ENCODE peak calls at places on chromosomes 5 and 9, in eight cellular contexts. V is fibroblast of lung, C is RWPE1, K is AG09319, I is AG09309, L is esophagus squamous epithelium, Z is GM12878, G is progenitor cell of endocrine pancreas. Q is an unnamed sample.
A peak's percentile ranks its signal among the peaks of the same experiment; 100 is the strongest.

GRCh38 chr5:90421136-90421535 is 11.6 kb upstream of the CETN3 start:
- DNase-seq in V (no peak), C (no peak), K (no peak), I (no peak), L (no peak), Z (no peak), G (no peak), Q (no peak)

GRCh38 chr5:175821790-175822211 is 49.6 kb upstream of the CPLX2 start:
- DNase-seq in V (peak; percentile 23), C (peak; percentile 81), K (no peak), I (no peak), L (no peak), Z (no peak), G (no peak), Q (no peak)

GRCh38 chr5:159906463-159906862 is 9.8 kb upstream of the ADRA1B start:
- DNase-seq in V (peak; percentile 53), C (no peak), K (no peak), I (no peak), L (no peak), Z (no peak), G (no peak), Q (no peak)

GRCh38 chr9:113734826-113735225 is 141.3 kb upstream of the ZNF618 start:
- DNase-seq in V (no peak), C (no peak), K (no peak), I (no peak), L (no peak), Z (no peak), G (no peak), Q (no peak)

GRCh38 chr5:19240150-19240549 is 747.9 kb downstream of the CDH18 start:
- DNase-seq in V (peak; percentile 81), C (peak; percentile 42), K (no peak), I (no peak), L (no peak), Z (no peak), G (no peak), Q (no peak)

GRCh38 chr5:57316798-57317327 is 143.0 kb downstream of the GPBP1 start:
- DNase-seq in V (peak; percentile 99), C (no peak), K (peak; percentile 87), I (peak; percentile 75), L (no peak), Z (no peak), G (no peak), Q (no peak)

GRCh38 chr9:135137398-135137832 is 49.9 kb downstream of the OLFM1 start:
- DNase-seq in V (peak; percentile 12), C (no peak), K (no peak), I (no peak), L (no peak), Z (no peak), G (no peak), Q (no peak)

GRCh38 chr9:8955315-8955714 is 1155.7 kb upstream of the DMAC1 start:
- DNase-seq in V (no peak), C (no peak), K (no peak), I (no peak), L (no peak), Z (no peak), G (no peak), Q (no peak)

GRCh38 chr5:156109317-156110023 is 217.5 kb upstream of the SGCD start:
- DNase-seq in V (no peak), C (no peak), K (no peak), I (no peak), L (no peak), Z (no peak), G (no peak), Q (no peak)

GRCh38 chr5:145697251-145698016 is 137.7 kb downstream of the PRELID2 start:
- DNase-seq in V (peak; percentile 20), C (peak; percentile 20), K (no peak), I (no peak), L (no peak), Z (no peak), G (no peak), Q (no peak)

GRCh38 chr5:19256036-19256435 is 732.0 kb downstream of the CDH18 start:
- DNase-seq in V (no peak), C (no peak), K (no peak), I (no peak), L (no peak), Z (no peak), G (no peak), Q (no peak)

GRCh38 chr9:94175669-94176068 is 83.4 kb upstream of the ZNF169 start:
- DNase-seq in V (peak; percentile 51), C (no peak), K (no peak), I (no peak), L (no peak), Z (no peak), G (no peak), Q (no peak)

GRCh38 chr5:97550818-97551217 is 367.8 kb upstream of the RIOK2 start:
- DNase-seq in V (no peak), C (no peak), K (no peak), I (no peak), L (no peak), Z (no peak), G (no peak), Q (no peak)

GRCh38 chr5:151811593-151812321 is 40.0 kb downstream of the G3BP1 start:
- DNase-seq in V (peak; percentile 87), C (no peak), K (no peak), I (peak; percentile 18), L (no peak), Z (no peak), G (no peak), Q (no peak)

GRCh38 chr5:141245250-141245717 is at the start of gene PCDHB15:
- DNase-seq in V (no peak), C (no peak), K (no peak), I (no peak), L (no peak), Z (no peak), G (no peak), Q (no peak)

GRCh38 chr5:74105126-74105780 is 479.3 kb downstream of the ARHGEF28 start:
- DNase-seq in V (no peak), C (no peak), K (no peak), I (no peak), L (no peak), Z (no peak), G (no peak), Q (no peak)

GRCh38 chr9:104923289-104923688 is 4.7 kb downstream of the ABCA1 start:
- DNase-seq in V (peak; percentile 89), C (no peak), K (peak; percentile 65), I (peak; percentile 55), L (no peak), Z (no peak), G (no peak), Q (no peak)

GRCh38 chr5:94812232-94812631 is 193.8 kb downstream of the SLF1 start:
- DNase-seq in V (no peak), C (no peak), K (no peak), I (no peak), L (no peak), Z (no peak), G (no peak), Q (no peak)
- TF ChIP-seq CTCF in V (no peak), C (no peak), K (no peak), I (no peak), L (no peak), Z (no peak), G (no peak), Q (no peak)

DNA sequence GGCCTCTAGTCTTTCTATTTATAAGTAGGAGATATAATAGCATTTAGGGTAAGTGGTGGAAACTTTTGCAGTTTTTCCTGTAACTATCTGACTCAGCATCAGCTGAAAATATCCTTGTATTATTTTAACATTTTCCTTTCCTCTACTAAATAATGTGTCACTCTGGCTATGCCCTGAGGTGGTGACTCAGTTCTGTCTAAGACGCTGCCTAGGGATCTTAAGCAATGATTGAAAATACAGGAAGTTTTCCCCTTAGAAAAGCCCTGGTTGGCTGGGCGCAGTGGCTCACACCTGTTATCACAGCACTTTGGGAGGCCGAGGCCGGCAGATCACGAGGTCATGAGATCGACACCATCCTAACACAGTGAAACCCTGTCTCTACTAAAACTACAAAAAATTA is 9.3 kb upstream of the EDIL3 start:
- DNase-seq in V (peak; percentile 92), C (peak; percentile 80), K (no peak), I (peak; percentile 49), L (no peak), Z (no peak), G (no peak), Q (no peak)
- TF ChIP-seq CTCF in V (no peak), C (no peak), K (no peak), I (no peak), L (no peak), Z (no peak), G (no peak), Q (no peak)

DNA sequence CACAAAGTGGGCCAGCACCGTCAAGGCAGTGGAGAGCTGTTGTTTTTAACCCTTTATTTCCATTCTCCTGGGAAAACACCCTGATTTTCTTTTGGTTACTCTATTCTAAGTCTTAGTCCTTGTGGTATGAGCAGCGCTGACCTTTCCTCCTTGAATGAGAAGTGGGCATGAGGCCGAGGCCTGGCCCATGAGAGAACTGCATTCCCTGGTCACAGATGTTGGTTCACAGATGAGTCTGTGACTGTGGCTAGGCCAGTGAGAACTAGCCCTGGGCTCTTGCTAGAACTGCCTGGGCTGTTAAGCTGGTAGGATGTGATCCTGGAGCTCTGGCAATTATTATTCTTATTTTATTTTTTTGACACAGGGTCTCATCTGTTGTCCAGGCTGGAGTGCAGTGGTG is 71.7 kb upstream of the KLF9 start:
- DNase-seq in V (no peak), C (no peak), K (no peak), I (no peak), L (no peak), Z (no peak), G (no peak), Q (no peak)
- TF ChIP-seq CTCF in V (no peak), C (no peak), K (no peak), I (no peak), L (no peak), Z (no peak), G (no peak), Q (no peak)

GRCh38 chr9:70826562-70826961 is 294.9 kb downstream of the TRPM3 start:
- DNase-seq in V (no peak), C (no peak), K (no peak), I (no peak), L (no peak), Z (no peak), G (no peak), Q (no peak)

GRCh38 chr9:70817306-70817705 is 304.1 kb downstream of the TRPM3 start:
- DNase-seq in V (no peak), C (no peak), K (no peak), I (no peak), L (no peak), Z (no peak), G (no peak), Q (no peak)

GRCh38 chr9:70823284-70823683 is 298.1 kb downstream of the TRPM3 start:
- DNase-seq in V (no peak), C (no peak), K (no peak), I (no peak), L (no peak), Z (no peak), G (no peak), Q (no peak)
- TF ChIP-seq CTCF in V (no peak), C (no peak), K (no peak), I (no peak), L (no peak), Z (no peak), G (no peak), Q (no peak)